ENCODE peak calls at places on chromosomes 13 and 19, in four cellular contexts. One of them, this sample, is unnamed.

GRCh38 chr19:4256563-4256962 is 9.7 kb downstream of the YJU2 start:
- DNase-seq in MCF 10A: no peak
- DNase-seq in thoracic aorta: no peak
- DNase-seq in left ventricle myocardium inferior: no peak
- DNase-seq in this sample: no peak

GRCh38 chr19:48964205-48965032 is 690 bp upstream of the FTL start:
- DNase-seq in thoracic aorta: no peak
- DNase-seq in MCF 10A: no peak
- DNase-seq in left ventricle myocardium inferior: peak
- DNase-seq in this sample: peak

GRCh38 chr13:112931028-112931934 is 37.7 kb upstream of the MCF2L start:
- DNase-seq in left ventricle myocardium inferior: no peak
- DNase-seq in thoracic aorta: no peak
- DNase-seq in MCF 10A: peak
- DNase-seq in this sample: peak

GRCh38 chr19:2027361-2027760 is 11.8 kb upstream of the BTBD2 start:
- DNase-seq in left ventricle myocardium inferior: no peak
- DNase-seq in MCF 10A: peak
- DNase-seq in thoracic aorta: no peak
- DNase-seq in this sample: peak

GRCh38 chr19:31319465-31319864 is 29.8 kb downstream of the TSHZ3 start:
- DNase-seq in left ventricle myocardium inferior: no peak
- DNase-seq in thoracic aorta: no peak
- DNase-seq in MCF 10A: no peak
- DNase-seq in this sample: no peak

GRCh38 chr13:99320693-99321481 is 13.7 kb upstream of the GPR183 start:
- DNase-seq in left ventricle myocardium inferior: no peak
- DNase-seq in thoracic aorta: no peak
- DNase-seq in MCF 10A: peak
- DNase-seq in this sample: peak

GRCh38 chr13:50071399-50071798 is 56.2 kb downstream of the KCNRG start:
- DNase-seq in MCF 10A: peak
- DNase-seq in left ventricle myocardium inferior: no peak
- DNase-seq in thoracic aorta: no peak
- DNase-seq in this sample: no peak

GRCh38 chr13:100515410-100515800 is 73.2 kb downstream of the GGACT start:
- DNase-seq in MCF 10A: no peak
- DNase-seq in thoracic aorta: no peak
- DNase-seq in left ventricle myocardium inferior: no peak
- DNase-seq in this sample: no peak

GRCh38 chr19:4375164-4375619 is 25.2 kb downstream of the SH3GL1 start:
- DNase-seq in thoracic aorta: no peak
- DNase-seq in left ventricle myocardium inferior: no peak
- DNase-seq in MCF 10A: peak
- DNase-seq in this sample: peak

GRCh38 chr13:42660367-42660965 is 86.5 kb downstream of the TNFSF11 start:
- DNase-seq in left ventricle myocardium inferior: no peak
- DNase-seq in MCF 10A: peak
- DNase-seq in thoracic aorta: no peak
- DNase-seq in this sample: peak

GRCh38 chr19:5850743-5851293 is 431 bp downstream of the FUT3 start:
- DNase-seq in thoracic aorta: no peak
- DNase-seq in MCF 10A: peak
- DNase-seq in left ventricle myocardium inferior: no peak
- DNase-seq in this sample: peak

GRCh38 chr19:50817941-50818858 is 5.4 kb downstream of the KLK1 start:
- DNase-seq in thoracic aorta: no peak
- DNase-seq in left ventricle myocardium inferior: peak
- DNase-seq in MCF 10A: peak
- DNase-seq in this sample: peak

GRCh38 chr19:33819875-33820781 is 23.5 kb downstream of the KCTD15 start:
- DNase-seq in MCF 10A: peak
- DNase-seq in left ventricle myocardium inferior: peak
- DNase-seq in thoracic aorta: no peak
- DNase-seq in this sample: peak

GRCh38 chr13:101941095-101941777 is 460.6 kb downstream of the FGF14 start:
- DNase-seq in thoracic aorta: no peak
- DNase-seq in MCF 10A: peak
- DNase-seq in left ventricle myocardium inferior: no peak
- DNase-seq in this sample: peak

GRCh38 chr19:30719189-30719990 is 347.2 kb downstream of the ZNF536 start:
- DNase-seq in left ventricle myocardium inferior: peak
- DNase-seq in MCF 10A: no peak
- DNase-seq in thoracic aorta: no peak
- DNase-seq in this sample: peak

GRCh38 chr13:70391678-70392077 is 283.4 kb upstream of the KLHL1 start:
- DNase-seq in left ventricle myocardium inferior: no peak
- DNase-seq in thoracic aorta: no peak
- DNase-seq in MCF 10A: no peak
- DNase-seq in this sample: no peak

GRCh38 chr13:42986176-42986574 is 5.9 kb downstream of the EPSTI1 start:
- DNase-seq in thoracic aorta: no peak
- DNase-seq in left ventricle myocardium inferior: no peak
- DNase-seq in MCF 10A: no peak
- DNase-seq in this sample: no peak

GRCh38 chr19:6802336-6803035 is 30.0 kb downstream of the VAV1 start:
- DNase-seq in thoracic aorta: no peak
- DNase-seq in left ventricle myocardium inferior: peak
- DNase-seq in MCF 10A: peak
- DNase-seq in this sample: peak

GRCh38 chr13:43686557-43686956 is 100.2 kb downstream of the ENOX1 start:
- DNase-seq in MCF 10A: peak
- DNase-seq in left ventricle myocardium inferior: peak
- DNase-seq in thoracic aorta: no peak
- DNase-seq in this sample: peak

GRCh38 chr19:21900401-21900800 is 64.4 kb upstream of the ZNF43 start:
- DNase-seq in thoracic aorta: no peak
- DNase-seq in left ventricle myocardium inferior: no peak
- DNase-seq in MCF 10A: no peak
- DNase-seq in this sample: peak

GRCh38 chr13:43339843-43340550 is 316.6 kb downstream of the DNAJC15 start:
- DNase-seq in left ventricle myocardium inferior: no peak
- DNase-seq in MCF 10A: peak
- DNase-seq in thoracic aorta: no peak
- DNase-seq in this sample: no peak

GRCh38 chr19:17749912-17750317 is 1.4 kb upstream of the FCHO1 start:
- DNase-seq in thoracic aorta: no peak
- DNase-seq in left ventricle myocardium inferior: no peak
- DNase-seq in MCF 10A: no peak
- DNase-seq in this sample: no peak

GRCh38 chr13:114143806-114144605 is 11.6 kb upstream of the RASA3 start:
- DNase-seq in MCF 10A: no peak
- DNase-seq in thoracic aorta: no peak
- DNase-seq in left ventricle myocardium inferior: no peak
- DNase-seq in this sample: no peak

GRCh38 chr13:113792236-113792770 is 33.3 kb downstream of the TMEM255B start:
- DNase-seq in left ventricle myocardium inferior: no peak
- DNase-seq in thoracic aorta: no peak
- DNase-seq in MCF 10A: no peak
- DNase-seq in this sample: no peak

GRCh38 chr13:99983401-99984133 is 2.0 kb downstream of the ZIC2 start:
- DNase-seq in MCF 10A: no peak
- DNase-seq in left ventricle myocardium inferior: no peak
- DNase-seq in thoracic aorta: no peak
- DNase-seq in this sample: no peak

GRCh38 chr13:51534075-51534817 is 50.0 kb upstream of the WDFY2 start:
- DNase-seq in MCF 10A: peak
- DNase-seq in thoracic aorta: no peak
- DNase-seq in left ventricle myocardium inferior: peak
- DNase-seq in this sample: peak

GRCh38 chr13:82758056-82758455 is 1124.2 kb downstream of the SLITRK1 start:
- DNase-seq in thoracic aorta: no peak
- DNase-seq in MCF 10A: peak
- DNase-seq in left ventricle myocardium inferior: no peak
- DNase-seq in this sample: peak

DNA sequence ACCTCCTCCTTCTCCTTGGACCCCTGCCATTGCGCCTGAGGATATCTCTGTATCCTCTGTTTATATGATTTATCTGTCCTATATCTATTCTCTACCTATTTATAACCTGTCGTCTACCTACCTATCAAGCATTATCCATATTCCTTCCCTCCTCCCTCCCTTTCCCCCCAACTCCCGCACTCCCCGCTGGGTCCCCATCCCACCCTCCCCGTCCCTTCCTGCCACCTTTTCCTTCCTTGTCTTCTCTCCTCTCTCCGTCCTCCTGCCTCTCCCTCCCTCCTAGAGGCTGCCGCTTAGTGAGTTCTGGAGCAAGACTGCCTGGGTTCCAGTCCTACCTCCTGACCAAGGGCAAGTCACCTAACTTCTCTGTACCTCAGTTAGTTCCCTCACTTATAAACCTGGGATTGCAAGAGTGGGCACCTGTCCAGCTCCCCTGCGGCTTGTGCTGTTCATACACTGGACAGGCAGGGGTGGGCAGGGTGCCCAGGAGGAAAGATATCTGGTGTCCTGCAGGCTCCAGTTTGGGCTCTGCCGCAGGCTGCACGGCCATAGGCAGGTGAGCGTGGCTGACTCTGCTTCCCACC is 16.1 kb downstream of the TTYH1 start:
- DNase-seq in left ventricle myocardium inferior: peak
- DNase-seq in thoracic aorta: no peak
- DNase-seq in MCF 10A: peak
- DNase-seq in this sample: peak
- TF ChIP-seq CTCF in left ventricle myocardium inferior: no peak
- TF ChIP-seq CTCF in thoracic aorta: no peak
- TF ChIP-seq CTCF in MCF 10A: no peak
- TF ChIP-seq CTCF in this sample: no peak

DNA sequence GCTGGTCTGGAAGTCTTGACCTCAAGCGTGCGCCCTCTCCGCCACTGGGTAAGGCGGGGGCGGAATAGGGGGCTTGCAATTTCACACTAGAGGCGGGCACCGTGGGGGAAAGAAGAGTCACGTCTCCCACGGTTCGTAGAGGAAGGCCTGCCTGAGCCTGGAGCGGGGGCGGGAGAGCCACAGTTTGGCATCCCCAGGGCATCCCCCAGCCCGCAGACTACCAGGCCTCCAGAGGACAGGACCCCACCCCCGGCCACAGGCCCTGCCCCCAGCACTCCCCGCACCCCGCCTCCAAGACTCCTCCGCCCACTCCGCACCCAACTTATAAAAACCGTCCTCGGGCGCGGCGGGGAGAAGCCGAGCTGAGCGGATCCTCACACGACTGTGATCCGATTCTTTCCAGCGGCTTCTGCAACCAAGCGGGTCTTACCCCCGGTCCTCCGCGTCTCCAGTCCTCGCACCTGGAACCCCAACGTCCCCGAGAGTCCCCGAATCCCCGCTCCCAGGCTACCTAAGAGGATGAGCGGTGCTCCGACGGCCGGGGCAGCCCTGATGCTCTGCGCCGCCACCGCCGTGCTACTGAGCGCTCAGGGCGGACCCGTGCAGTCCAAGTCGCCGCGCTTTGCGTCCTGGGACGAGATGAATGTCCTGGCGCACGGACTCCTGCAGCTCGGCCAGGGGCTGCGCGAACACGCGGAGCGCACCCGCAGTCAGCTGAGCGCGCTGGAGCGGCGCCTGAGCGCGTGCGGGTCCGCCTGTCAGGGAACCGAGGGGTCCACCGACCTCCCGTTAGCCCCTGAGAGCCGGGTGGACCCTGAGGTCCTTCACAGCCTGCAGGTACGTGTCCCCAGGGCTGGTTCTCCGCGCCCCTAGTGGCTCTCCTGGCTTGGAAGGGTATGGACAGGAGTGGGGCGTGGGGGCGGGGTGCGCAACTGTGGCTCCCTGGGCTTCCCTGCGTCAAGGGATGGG is at the start of gene ANGPTL4:
- DNase-seq in thoracic aorta: peak
- DNase-seq in left ventricle myocardium inferior: peak
- DNase-seq in MCF 10A: peak
- DNase-seq in this sample: peak
- TF ChIP-seq CTCF in thoracic aorta: peak
- TF ChIP-seq CTCF in left ventricle myocardium inferior: peak
- TF ChIP-seq CTCF in MCF 10A: no peak
- TF ChIP-seq CTCF in this sample: peak

GRCh38 chr19:44752816-44753618 is 4.5 kb downstream of the BCL3 start:
- DNase-seq in thoracic aorta: peak
- DNase-seq in left ventricle myocardium inferior: peak
- DNase-seq in MCF 10A: peak
- DNase-seq in this sample: peak
- TF ChIP-seq CTCF in thoracic aorta: no peak
- TF ChIP-seq CTCF in left ventricle myocardium inferior: peak
- TF ChIP-seq CTCF in MCF 10A: no peak
- TF ChIP-seq CTCF in this sample: no peak

GRCh38 chr13:31742102-31742695 is 2.9 kb downstream of the RXFP2 start:
- DNase-seq in thoracic aorta: no peak
- DNase-seq in left ventricle myocardium inferior: peak
- DNase-seq in MCF 10A: peak
- DNase-seq in this sample: peak

GRCh38 chr13:31747966-31748365 is 8.6 kb downstream of the RXFP2 start:
- DNase-seq in left ventricle myocardium inferior: no peak
- DNase-seq in thoracic aorta: no peak
- DNase-seq in MCF 10A: no peak
- DNase-seq in this sample: peak

GRCh38 chr13:31749929-31750328 is 10.6 kb downstream of the RXFP2 start:
- DNase-seq in left ventricle myocardium inferior: no peak
- DNase-seq in thoracic aorta: no peak
- DNase-seq in MCF 10A: peak
- DNase-seq in this sample: peak

DNA sequence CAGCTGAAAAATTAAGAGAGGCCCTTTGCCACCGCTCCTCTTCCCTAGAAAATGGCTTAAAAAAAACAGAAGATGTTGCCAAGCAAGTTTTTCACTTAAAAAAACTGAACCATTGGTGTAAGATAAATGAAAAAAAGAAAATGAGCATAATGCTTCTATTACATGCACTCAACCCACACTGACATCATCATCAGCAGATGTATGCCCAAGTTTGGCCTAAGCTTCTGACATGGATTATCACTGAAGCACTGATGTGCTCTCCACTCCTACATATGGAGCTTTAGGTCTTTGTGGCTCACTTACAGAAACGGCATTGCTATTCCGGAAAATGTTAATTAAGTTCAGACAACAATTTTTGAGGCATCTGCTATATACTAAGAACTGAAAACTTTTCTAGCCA is 7.9 kb downstream of the RXFP2 start:
- DNase-seq in MCF 10A: no peak
- DNase-seq in thoracic aorta: no peak
- DNase-seq in left ventricle myocardium inferior: no peak
- DNase-seq in this sample: no peak
- TF ChIP-seq CTCF in MCF 10A: no peak
- TF ChIP-seq CTCF in thoracic aorta: no peak
- TF ChIP-seq CTCF in left ventricle myocardium inferior: no peak
- TF ChIP-seq CTCF in this sample: no peak

This sample was measured in epithelial cell of esophagus.